ENCODE peak calls at places on chromosomes 2 and 18, in six cellular contexts. One of them, this sample, is unnamed.
A peak's percentile ranks its signal among the peaks of the same experiment; 100 is the strongest.

GRCh38 chr2:143083636-143084035 is 45.6 kb upstream of the ARHGAP15 start:
- DNase-seq in neural progenitor cell: no peak
- DNase-seq in neuronal stem cell: no peak
- DNase-seq in upper lobe of left lung: no peak
- DNase-seq in CD8-positive, alpha-beta T cell: no peak
- DNase-seq in sigmoid colon: no peak
- DNase-seq in this sample: no peak

GRCh38 chr2:178109813-178110212 is 2.4 kb upstream of the RBM45 start:
- DNase-seq in neural progenitor cell: peak; percentile 51
- DNase-seq in neuronal stem cell: no peak
- DNase-seq in upper lobe of left lung: no peak
- DNase-seq in CD8-positive, alpha-beta T cell: no peak
- DNase-seq in sigmoid colon: no peak
- DNase-seq in this sample: no peak

GRCh38 chr2:210586381-210586780 is 30.0 kb downstream of the CPS1 start:
- DNase-seq in neural progenitor cell: no peak
- DNase-seq in neuronal stem cell: no peak
- DNase-seq in upper lobe of left lung: no peak
- DNase-seq in CD8-positive, alpha-beta T cell: no peak
- DNase-seq in sigmoid colon: no peak
- DNase-seq in this sample: no peak

GRCh38 chr2:201432038-201432437 is 19.2 kb downstream of the TRAK2 start:
- DNase-seq in neural progenitor cell: no peak
- DNase-seq in neuronal stem cell: no peak
- DNase-seq in upper lobe of left lung: no peak
- DNase-seq in CD8-positive, alpha-beta T cell: no peak
- DNase-seq in sigmoid colon: no peak
- DNase-seq in this sample: no peak

GRCh38 chr2:19226871-19227270 is 131.6 kb downstream of the OSR1 start:
- DNase-seq in neural progenitor cell: no peak
- DNase-seq in neuronal stem cell: no peak
- DNase-seq in upper lobe of left lung: no peak
- DNase-seq in CD8-positive, alpha-beta T cell: no peak
- DNase-seq in sigmoid colon: no peak
- DNase-seq in this sample: no peak

GRCh38 chr2:231239751-231240150 is 41.3 kb downstream of the ARMC9 start:
- DNase-seq in neural progenitor cell: no peak
- DNase-seq in neuronal stem cell: no peak
- DNase-seq in upper lobe of left lung: no peak
- DNase-seq in CD8-positive, alpha-beta T cell: no peak
- DNase-seq in sigmoid colon: no peak
- DNase-seq in this sample: no peak

GRCh38 chr18:25832008-25832604 is 258.3 kb downstream of the SS18 start:
- DNase-seq in neural progenitor cell: peak; percentile 82
- DNase-seq in neuronal stem cell: peak; percentile 51
- DNase-seq in upper lobe of left lung: peak; percentile 41
- DNase-seq in CD8-positive, alpha-beta T cell: no peak
- DNase-seq in sigmoid colon: no peak
- DNase-seq in this sample: peak; percentile 27

GRCh38 chr2:84880645-84881521 is at the start of gene TRABD2A:
- DNase-seq in neural progenitor cell: peak; percentile 67
- DNase-seq in neuronal stem cell: peak; percentile 43
- DNase-seq in upper lobe of left lung: peak; percentile 38
- DNase-seq in CD8-positive, alpha-beta T cell: peak; percentile 31
- DNase-seq in sigmoid colon: no peak
- DNase-seq in this sample: no peak

GRCh38 chr18:45478889-45479288 is 136.4 kb upstream of the SLC14A2 start:
- DNase-seq in neural progenitor cell: no peak
- DNase-seq in neuronal stem cell: no peak
- DNase-seq in upper lobe of left lung: no peak
- DNase-seq in CD8-positive, alpha-beta T cell: no peak
- DNase-seq in sigmoid colon: no peak
- DNase-seq in this sample: no peak

GRCh38 chr18:50629148-50629631 is 69.3 kb downstream of the MAPK4 start:
- DNase-seq in neural progenitor cell: no peak
- DNase-seq in neuronal stem cell: no peak
- DNase-seq in upper lobe of left lung: no peak
- DNase-seq in CD8-positive, alpha-beta T cell: no peak
- DNase-seq in sigmoid colon: peak; percentile 53
- DNase-seq in this sample: no peak

GRCh38 chr18:76860411-76860810 is 38.1 kb downstream of the ZNF236 start:
- DNase-seq in neural progenitor cell: no peak
- DNase-seq in neuronal stem cell: no peak
- DNase-seq in upper lobe of left lung: no peak
- DNase-seq in CD8-positive, alpha-beta T cell: no peak
- DNase-seq in sigmoid colon: no peak
- DNase-seq in this sample: no peak

GRCh38 chr2:229714080-229714735 is at the start of gene DNER:
- DNase-seq in neural progenitor cell: peak; percentile 87
- DNase-seq in neuronal stem cell: peak; percentile 52
- DNase-seq in upper lobe of left lung: no peak
- DNase-seq in CD8-positive, alpha-beta T cell: no peak
- DNase-seq in sigmoid colon: no peak
- DNase-seq in this sample: no peak

GRCh38 chr2:105439130-105439529 is 40.3 kb upstream of the FHL2 start:
- DNase-seq in neural progenitor cell: no peak
- DNase-seq in neuronal stem cell: no peak
- DNase-seq in upper lobe of left lung: no peak
- DNase-seq in CD8-positive, alpha-beta T cell: no peak
- DNase-seq in sigmoid colon: no peak
- DNase-seq in this sample: no peak

GRCh38 chr2:231929961-231930600 is 3.9 kb upstream of the NPPC start:
- DNase-seq in neural progenitor cell: peak; percentile 60
- DNase-seq in neuronal stem cell: no peak
- DNase-seq in upper lobe of left lung: no peak
- DNase-seq in CD8-positive, alpha-beta T cell: no peak
- DNase-seq in sigmoid colon: peak; percentile 89
- DNase-seq in this sample: no peak

GRCh38 chr2:216320852-216321251 is 51.4 kb downstream of the MARCHF4 start:
- DNase-seq in neural progenitor cell: no peak
- DNase-seq in neuronal stem cell: no peak
- DNase-seq in upper lobe of left lung: no peak
- DNase-seq in CD8-positive, alpha-beta T cell: no peak
- DNase-seq in sigmoid colon: no peak
- DNase-seq in this sample: no peak

GRCh38 chr2:168939061-168939460 is 38.0 kb downstream of the G6PC2 start:
- DNase-seq in neural progenitor cell: no peak
- DNase-seq in neuronal stem cell: no peak
- DNase-seq in upper lobe of left lung: no peak
- DNase-seq in CD8-positive, alpha-beta T cell: no peak
- DNase-seq in sigmoid colon: no peak
- DNase-seq in this sample: no peak

GRCh38 chr2:198883604-198884003 is 574.1 kb downstream of the SATB2 start:
- DNase-seq in neural progenitor cell: no peak
- DNase-seq in neuronal stem cell: no peak
- DNase-seq in upper lobe of left lung: no peak
- DNase-seq in CD8-positive, alpha-beta T cell: no peak
- DNase-seq in sigmoid colon: no peak
- DNase-seq in this sample: no peak

GRCh38 chr2:222621893-222622292 is 34.0 kb downstream of the FARSB start:
- DNase-seq in neural progenitor cell: no peak
- DNase-seq in neuronal stem cell: no peak
- DNase-seq in upper lobe of left lung: no peak
- DNase-seq in CD8-positive, alpha-beta T cell: no peak
- DNase-seq in sigmoid colon: no peak
- DNase-seq in this sample: no peak

GRCh38 chr2:222623756-222624309 is 32.1 kb downstream of the FARSB start:
- DNase-seq in neural progenitor cell: no peak
- DNase-seq in neuronal stem cell: no peak
- DNase-seq in upper lobe of left lung: no peak
- DNase-seq in CD8-positive, alpha-beta T cell: no peak
- DNase-seq in sigmoid colon: no peak
- DNase-seq in this sample: no peak

GRCh38 chr2:222622900-222623299 is 33.0 kb downstream of the FARSB start:
- DNase-seq in neural progenitor cell: no peak
- DNase-seq in neuronal stem cell: no peak
- DNase-seq in upper lobe of left lung: no peak
- DNase-seq in CD8-positive, alpha-beta T cell: no peak
- DNase-seq in sigmoid colon: no peak
- DNase-seq in this sample: no peak

DNA sequence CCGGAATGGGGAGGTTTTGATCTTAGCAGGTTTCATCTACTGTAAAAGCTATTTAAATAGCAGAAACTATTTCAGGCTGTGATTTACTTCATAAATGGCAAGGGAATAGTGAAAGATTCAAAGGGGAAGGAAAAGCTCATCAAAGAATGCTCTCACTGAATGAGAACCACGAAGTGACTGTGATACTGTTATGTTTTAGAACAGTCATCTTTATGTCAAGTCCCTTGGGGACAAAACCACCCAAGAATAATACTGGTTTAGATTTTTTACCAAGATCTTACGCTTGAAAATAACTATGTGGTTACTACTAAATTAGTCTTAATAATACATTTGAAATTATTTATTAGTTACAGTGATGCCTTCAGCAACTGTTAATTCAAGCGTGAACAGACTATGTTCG is 28.1 kb downstream of the FARSB start:
- DNase-seq in neural progenitor cell: no peak
- DNase-seq in neuronal stem cell: no peak
- DNase-seq in upper lobe of left lung: no peak
- DNase-seq in CD8-positive, alpha-beta T cell: no peak
- DNase-seq in sigmoid colon: no peak
- DNase-seq in this sample: no peak
- H3K36me3 ChIP-seq in neural progenitor cell: peaks cover 34% of the 10 kb centered on the region
- H3K36me3 ChIP-seq in neuronal stem cell: peaks cover 11% of the 10 kb centered on the region
- H3K36me3 ChIP-seq in upper lobe of left lung: peaks cover 45% of the 10 kb centered on the region
- H3K36me3 ChIP-seq in CD8-positive, alpha-beta T cell: peaks cover 68% of the 10 kb centered on the region
- H3K36me3 ChIP-seq in sigmoid colon: peaks cover 78% of the 10 kb centered on the region
- H3K36me3 ChIP-seq in this sample: peaks cover 15% of the 10 kb centered on the region

DNA sequence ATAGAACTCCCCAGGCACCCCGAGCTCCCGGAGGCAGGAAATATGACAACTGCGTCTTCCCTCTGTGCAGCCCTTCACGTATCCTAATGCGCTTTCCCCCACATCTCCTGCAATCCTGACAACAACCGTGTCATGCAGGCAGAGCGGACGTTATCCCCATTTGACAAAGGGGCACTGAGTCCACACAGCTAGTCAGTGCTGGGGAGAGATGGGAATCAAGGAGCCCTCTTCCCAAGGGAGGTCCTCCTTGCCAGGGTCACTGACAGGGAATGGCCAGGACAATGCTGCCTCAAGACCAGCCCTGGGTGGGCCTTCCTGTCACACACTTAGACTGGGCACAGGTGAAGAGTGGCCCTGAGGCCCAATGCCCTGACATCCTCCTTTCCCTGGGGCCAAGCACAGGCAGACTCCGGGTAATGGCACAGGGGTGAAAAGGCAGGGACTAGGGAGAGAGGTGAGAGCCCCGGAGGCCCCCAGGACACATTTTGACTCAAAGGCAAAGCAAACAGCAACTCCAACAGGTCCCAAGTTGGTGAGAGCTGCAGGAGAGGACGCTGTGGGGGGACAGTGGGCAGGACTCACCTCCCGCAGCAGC is 2.2 kb downstream of the ADCY3 start:
- DNase-seq in neural progenitor cell: no peak
- DNase-seq in neuronal stem cell: no peak
- DNase-seq in upper lobe of left lung: no peak
- DNase-seq in CD8-positive, alpha-beta T cell: no peak
- DNase-seq in sigmoid colon: no peak
- DNase-seq in this sample: no peak
- H3K27ac ChIP-seq in neural progenitor cell: no peak overlapping the region
- H3K27ac ChIP-seq in neuronal stem cell: no peak overlapping the region
- H3K27ac ChIP-seq in upper lobe of left lung: peak overlapping the region; percentile 78
- H3K27ac ChIP-seq in CD8-positive, alpha-beta T cell: no peak overlapping the region
- H3K27ac ChIP-seq in sigmoid colon: peak overlapping the region; percentile 22
- H3K27ac ChIP-seq in this sample: no peak overlapping the region

DNA sequence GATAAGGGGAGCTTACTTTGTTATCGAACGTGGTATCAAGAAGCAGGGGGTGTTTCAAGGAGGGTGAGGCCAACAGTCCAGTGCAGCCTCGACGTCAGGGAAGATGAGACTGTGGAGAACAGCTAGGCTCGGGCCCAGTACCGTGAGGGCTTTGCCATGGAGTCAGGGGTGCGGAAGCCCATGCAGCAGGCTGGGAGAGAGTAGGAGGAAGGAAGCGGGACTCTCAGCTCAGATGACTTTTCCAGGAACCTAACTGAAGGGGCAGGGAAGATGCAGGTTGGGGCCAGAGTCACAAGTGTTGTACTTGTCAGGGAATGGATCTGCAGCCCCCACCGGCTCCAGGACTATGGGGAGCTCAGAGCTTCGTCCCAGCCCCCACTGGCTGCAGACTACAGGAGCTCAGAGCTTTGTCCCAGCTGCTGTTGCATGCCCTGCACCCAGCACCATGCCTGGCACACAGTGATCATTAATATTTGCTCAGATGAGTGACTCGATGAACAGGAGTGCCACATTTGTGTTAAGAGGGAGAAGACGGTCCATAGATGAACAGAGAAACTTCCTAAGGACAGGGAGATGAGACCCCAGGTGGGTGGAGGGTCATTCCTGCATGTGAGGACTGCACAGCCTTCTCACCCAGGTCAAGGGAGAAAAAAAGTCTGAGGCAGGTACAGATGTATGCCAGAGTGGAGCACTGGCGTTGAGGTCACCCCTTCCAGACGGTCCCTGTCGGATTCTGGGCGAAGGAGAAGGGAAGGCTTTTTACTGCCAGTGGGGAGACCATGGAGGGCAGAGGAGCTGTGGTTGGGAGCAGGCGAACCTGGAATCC is 36.4 kb downstream of the PTGR3 start:
- DNase-seq in neural progenitor cell: no peak
- DNase-seq in neuronal stem cell: no peak
- DNase-seq in upper lobe of left lung: no peak
- DNase-seq in CD8-positive, alpha-beta T cell: no peak
- DNase-seq in sigmoid colon: no peak
- DNase-seq in this sample: no peak
- H3K4me1 ChIP-seq in neural progenitor cell: peaks cover 4% of the 10 kb centered on the region
- H3K4me1 ChIP-seq in neuronal stem cell: no peaks in the 10 kb centered on the region
- H3K4me1 ChIP-seq in upper lobe of left lung: no peaks in the 10 kb centered on the region
- H3K4me1 ChIP-seq in CD8-positive, alpha-beta T cell: no peaks in the 10 kb centered on the region
- H3K4me1 ChIP-seq in sigmoid colon: no peaks in the 10 kb centered on the region
- H3K4me1 ChIP-seq in this sample: no peaks in the 10 kb centered on the region

GRCh38 chr2:207749873-207750272 is 19.8 kb downstream of the FZD5 start:
- DNase-seq in neural progenitor cell: no peak
- DNase-seq in neuronal stem cell: no peak
- DNase-seq in upper lobe of left lung: no peak
- DNase-seq in CD8-positive, alpha-beta T cell: no peak
- DNase-seq in sigmoid colon: no peak
- DNase-seq in this sample: no peak
- H3K36me3 ChIP-seq in neural progenitor cell: peaks cover 10% of the 10 kb centered on the region
- H3K36me3 ChIP-seq in neuronal stem cell: peaks cover 9% of the 10 kb centered on the region
- H3K36me3 ChIP-seq in upper lobe of left lung: peaks cover 13% of the 10 kb centered on the region
- H3K36me3 ChIP-seq in CD8-positive, alpha-beta T cell: no peaks in the 10 kb centered on the region
- H3K36me3 ChIP-seq in sigmoid colon: peaks cover 35% of the 10 kb centered on the region
- H3K36me3 ChIP-seq in this sample: no peaks in the 10 kb centered on the region

GRCh38 chr2:188324067-188324466 is 32.4 kb downstream of the GULP1 start:
- DNase-seq in neural progenitor cell: no peak
- DNase-seq in neuronal stem cell: no peak
- DNase-seq in upper lobe of left lung: no peak
- DNase-seq in CD8-positive, alpha-beta T cell: no peak
- DNase-seq in sigmoid colon: no peak
- DNase-seq in this sample: no peak
- H3K27ac ChIP-seq in neural progenitor cell: no peak overlapping the region
- H3K27ac ChIP-seq in neuronal stem cell: no peak overlapping the region
- H3K27ac ChIP-seq in upper lobe of left lung: no peak overlapping the region
- H3K27ac ChIP-seq in CD8-positive, alpha-beta T cell: no peak overlapping the region
- H3K27ac ChIP-seq in sigmoid colon: no peak overlapping the region
- H3K27ac ChIP-seq in this sample: no peak overlapping the region

GRCh38 chr2:27270680-27271079 is 4.6 kb upstream of the DNAJC5G start:
- DNase-seq in neural progenitor cell: no peak
- DNase-seq in neuronal stem cell: no peak
- DNase-seq in upper lobe of left lung: no peak
- DNase-seq in CD8-positive, alpha-beta T cell: no peak
- DNase-seq in sigmoid colon: no peak
- DNase-seq in this sample: no peak
- H3K4me1 ChIP-seq in neural progenitor cell: no peaks in the 10 kb centered on the region
- H3K4me1 ChIP-seq in neuronal stem cell: no peaks in the 10 kb centered on the region
- H3K4me1 ChIP-seq in upper lobe of left lung: peaks cover 4% of the 10 kb centered on the region
- H3K4me1 ChIP-seq in CD8-positive, alpha-beta T cell: no peaks in the 10 kb centered on the region
- H3K4me1 ChIP-seq in sigmoid colon: no peaks in the 10 kb centered on the region
- H3K4me1 ChIP-seq in this sample: no peaks in the 10 kb centered on the region